ENCODE peak calls at places on chromosomes 5 and 9, in ten cellular contexts. One of them, this sample, is unnamed.

GRCh38 chr9:70060883-70061507 is 17.3 kb downstream of the MAMDC2 start:
- DNase-seq in CD4-positive, CD25-positive, alpha-beta regulatory T cell: no peak
- DNase-seq in CD8-positive, alpha-beta T cell: no peak
- DNase-seq in substantia nigra: no peak
- DNase-seq in aorta: no peak
- DNase-seq in CD8-positive, alpha-beta memory T cell: no peak
- DNase-seq in coronary artery: no peak
- DNase-seq in CD4-positive, alpha-beta T cell: no peak
- DNase-seq in mammary epithelial cell: no peak
- DNase-seq in sigmoid colon: no peak
- DNase-seq in this sample: no peak

GRCh38 chr9:127163409-127163808 is 41.0 kb upstream of the ANGPTL2 start:
- DNase-seq in CD4-positive, CD25-positive, alpha-beta regulatory T cell: no peak
- DNase-seq in CD8-positive, alpha-beta T cell: no peak
- DNase-seq in substantia nigra: no peak
- DNase-seq in aorta: no peak
- DNase-seq in CD8-positive, alpha-beta memory T cell: no peak
- DNase-seq in coronary artery: no peak
- DNase-seq in CD4-positive, alpha-beta T cell: no peak
- DNase-seq in mammary epithelial cell: peak
- DNase-seq in sigmoid colon: no peak
- DNase-seq in this sample: no peak

GRCh38 chr5:64637144-64637543 is 53.2 kb upstream of the SHISAL2B start:
- DNase-seq in CD4-positive, CD25-positive, alpha-beta regulatory T cell: no peak
- DNase-seq in CD8-positive, alpha-beta T cell: no peak
- DNase-seq in substantia nigra: no peak
- DNase-seq in aorta: no peak
- DNase-seq in CD8-positive, alpha-beta memory T cell: no peak
- DNase-seq in coronary artery: no peak
- DNase-seq in CD4-positive, alpha-beta T cell: no peak
- DNase-seq in mammary epithelial cell: peak
- DNase-seq in sigmoid colon: no peak
- DNase-seq in this sample: no peak

GRCh38 chr9:13369426-13369825 is 89.9 kb upstream of the MPDZ start:
- DNase-seq in CD4-positive, CD25-positive, alpha-beta regulatory T cell: no peak
- DNase-seq in CD8-positive, alpha-beta T cell: no peak
- DNase-seq in substantia nigra: no peak
- DNase-seq in aorta: no peak
- DNase-seq in CD8-positive, alpha-beta memory T cell: no peak
- DNase-seq in coronary artery: no peak
- DNase-seq in CD4-positive, alpha-beta T cell: no peak
- DNase-seq in mammary epithelial cell: no peak
- DNase-seq in sigmoid colon: no peak
- DNase-seq in this sample: no peak

GRCh38 chr5:143986567-143987242 is 174.7 kb downstream of the HMHB1 start:
- DNase-seq in CD4-positive, CD25-positive, alpha-beta regulatory T cell: no peak
- DNase-seq in CD8-positive, alpha-beta T cell: no peak
- DNase-seq in substantia nigra: no peak
- DNase-seq in aorta: no peak
- DNase-seq in CD8-positive, alpha-beta memory T cell: no peak
- DNase-seq in coronary artery: no peak
- DNase-seq in CD4-positive, alpha-beta T cell: no peak
- DNase-seq in mammary epithelial cell: no peak
- DNase-seq in sigmoid colon: no peak
- DNase-seq in this sample: no peak

GRCh38 chr5:134028496-134028895 is 23.7 kb upstream of the VDAC1 start:
- DNase-seq in CD4-positive, CD25-positive, alpha-beta regulatory T cell: no peak
- DNase-seq in CD8-positive, alpha-beta T cell: no peak
- DNase-seq in substantia nigra: no peak
- DNase-seq in aorta: peak
- DNase-seq in CD8-positive, alpha-beta memory T cell: no peak
- DNase-seq in coronary artery: no peak
- DNase-seq in CD4-positive, alpha-beta T cell: no peak
- DNase-seq in mammary epithelial cell: peak
- DNase-seq in sigmoid colon: no peak
- DNase-seq in this sample: no peak

GRCh38 chr9:121662896-121663580 is 11.6 kb downstream of the DAB2IP start:
- DNase-seq in CD4-positive, CD25-positive, alpha-beta regulatory T cell: no peak
- DNase-seq in CD8-positive, alpha-beta T cell: no peak
- DNase-seq in substantia nigra: no peak
- DNase-seq in aorta: no peak
- DNase-seq in CD8-positive, alpha-beta memory T cell: no peak
- DNase-seq in coronary artery: no peak
- DNase-seq in CD4-positive, alpha-beta T cell: no peak
- DNase-seq in mammary epithelial cell: no peak
- DNase-seq in sigmoid colon: no peak
- DNase-seq in this sample: no peak

GRCh38 chr9:87178353-87178752 is 231.0 kb upstream of the GAS1 start:
- DNase-seq in CD4-positive, CD25-positive, alpha-beta regulatory T cell: no peak
- DNase-seq in CD8-positive, alpha-beta T cell: no peak
- DNase-seq in substantia nigra: no peak
- DNase-seq in aorta: no peak
- DNase-seq in CD8-positive, alpha-beta memory T cell: no peak
- DNase-seq in coronary artery: no peak
- DNase-seq in CD4-positive, alpha-beta T cell: no peak
- DNase-seq in mammary epithelial cell: no peak
- DNase-seq in sigmoid colon: no peak
- DNase-seq in this sample: no peak

GRCh38 chr5:16934123-16934522 is 2.0 kb downstream of the MYO10 start:
- DNase-seq in CD4-positive, CD25-positive, alpha-beta regulatory T cell: no peak
- DNase-seq in CD8-positive, alpha-beta T cell: no peak
- DNase-seq in substantia nigra: no peak
- DNase-seq in aorta: no peak
- DNase-seq in CD8-positive, alpha-beta memory T cell: no peak
- DNase-seq in coronary artery: no peak
- DNase-seq in CD4-positive, alpha-beta T cell: no peak
- DNase-seq in mammary epithelial cell: peak
- DNase-seq in sigmoid colon: peak
- DNase-seq in this sample: no peak

GRCh38 chr5:434443-435146 is 8.4 kb upstream of the EXOC3 start:
- DNase-seq in CD4-positive, CD25-positive, alpha-beta regulatory T cell: no peak
- DNase-seq in CD8-positive, alpha-beta T cell: no peak
- DNase-seq in substantia nigra: no peak
- DNase-seq in aorta: peak
- DNase-seq in CD8-positive, alpha-beta memory T cell: no peak
- DNase-seq in coronary artery: no peak
- DNase-seq in CD4-positive, alpha-beta T cell: no peak
- DNase-seq in mammary epithelial cell: no peak
- DNase-seq in sigmoid colon: peak
- DNase-seq in this sample: no peak

GRCh38 chr9:127519301-127520166 is 68.2 kb downstream of the LRSAM1 start:
- DNase-seq in CD4-positive, CD25-positive, alpha-beta regulatory T cell: no peak
- DNase-seq in CD8-positive, alpha-beta T cell: peak
- DNase-seq in substantia nigra: no peak
- DNase-seq in aorta: peak
- DNase-seq in CD8-positive, alpha-beta memory T cell: no peak
- DNase-seq in coronary artery: peak
- DNase-seq in CD4-positive, alpha-beta T cell: no peak
- DNase-seq in mammary epithelial cell: peak
- DNase-seq in sigmoid colon: no peak
- DNase-seq in this sample: no peak

DNA sequence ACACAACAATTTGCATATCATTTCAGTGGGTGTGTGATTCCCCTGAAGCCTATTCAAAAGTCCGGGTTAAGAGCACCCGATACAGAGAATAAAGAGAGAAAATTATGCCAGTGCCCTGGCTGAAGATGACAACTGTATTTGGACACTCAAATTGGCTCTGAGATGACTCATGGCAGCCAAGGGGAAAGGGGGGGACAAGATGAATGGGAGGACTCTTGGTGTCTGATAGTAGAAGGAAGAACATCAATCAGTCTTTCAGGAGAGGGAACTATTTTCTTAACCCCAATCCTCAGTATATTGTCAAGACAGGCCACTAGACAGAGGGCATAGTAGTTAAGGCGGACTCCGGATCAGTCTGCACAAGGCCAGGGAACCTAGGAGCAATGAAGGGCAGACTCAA is 6.1 kb downstream of the TMOD1 start:
- DNase-seq in CD4-positive, CD25-positive, alpha-beta regulatory T cell: no peak
- DNase-seq in CD8-positive, alpha-beta T cell: no peak
- DNase-seq in substantia nigra: no peak
- DNase-seq in aorta: no peak
- DNase-seq in CD8-positive, alpha-beta memory T cell: no peak
- DNase-seq in coronary artery: no peak
- DNase-seq in CD4-positive, alpha-beta T cell: no peak
- DNase-seq in mammary epithelial cell: no peak
- DNase-seq in sigmoid colon: no peak
- DNase-seq in this sample: no peak
- H3K27ac ChIP-seq in CD4-positive, CD25-positive, alpha-beta regulatory T cell: no peak
- H3K27ac ChIP-seq in CD8-positive, alpha-beta T cell: no peak
- H3K27ac ChIP-seq in substantia nigra: no peak
- H3K27ac ChIP-seq in aorta: no peak
- H3K27ac ChIP-seq in CD8-positive, alpha-beta memory T cell: no peak
- H3K27ac ChIP-seq in coronary artery: no peak
- H3K27ac ChIP-seq in CD4-positive, alpha-beta T cell: no peak
- H3K27ac ChIP-seq in mammary epithelial cell: no peak
- H3K27ac ChIP-seq in sigmoid colon: no peak
- H3K27ac ChIP-seq in this sample: no peak

GRCh38 chr9:124595743-124596142 is 88.5 kb upstream of the NR5A1 start:
- DNase-seq in CD4-positive, CD25-positive, alpha-beta regulatory T cell: no peak
- DNase-seq in CD8-positive, alpha-beta T cell: no peak
- DNase-seq in substantia nigra: no peak
- DNase-seq in aorta: no peak
- DNase-seq in CD8-positive, alpha-beta memory T cell: no peak
- DNase-seq in coronary artery: no peak
- DNase-seq in CD4-positive, alpha-beta T cell: no peak
- DNase-seq in mammary epithelial cell: no peak
- DNase-seq in sigmoid colon: no peak
- DNase-seq in this sample: no peak

GRCh38 chr9:124594673-124595072 is 87.5 kb upstream of the NR5A1 start:
- DNase-seq in CD4-positive, CD25-positive, alpha-beta regulatory T cell: no peak
- DNase-seq in CD8-positive, alpha-beta T cell: no peak
- DNase-seq in substantia nigra: no peak
- DNase-seq in aorta: no peak
- DNase-seq in CD8-positive, alpha-beta memory T cell: no peak
- DNase-seq in coronary artery: no peak
- DNase-seq in CD4-positive, alpha-beta T cell: no peak
- DNase-seq in mammary epithelial cell: no peak
- DNase-seq in sigmoid colon: no peak
- DNase-seq in this sample: no peak

GRCh38 chr9:124594215-124594614 is 87.0 kb upstream of the NR5A1 start:
- DNase-seq in CD4-positive, CD25-positive, alpha-beta regulatory T cell: no peak
- DNase-seq in CD8-positive, alpha-beta T cell: no peak
- DNase-seq in substantia nigra: no peak
- DNase-seq in aorta: no peak
- DNase-seq in CD8-positive, alpha-beta memory T cell: no peak
- DNase-seq in coronary artery: no peak
- DNase-seq in CD4-positive, alpha-beta T cell: no peak
- DNase-seq in mammary epithelial cell: no peak
- DNase-seq in sigmoid colon: no peak
- DNase-seq in this sample: no peak

GRCh38 chr9:124593080-124594058 is 86.2 kb upstream of the NR5A1 start:
- DNase-seq in CD4-positive, CD25-positive, alpha-beta regulatory T cell: no peak
- DNase-seq in CD8-positive, alpha-beta T cell: no peak
- DNase-seq in substantia nigra: no peak
- DNase-seq in aorta: no peak
- DNase-seq in CD8-positive, alpha-beta memory T cell: no peak
- DNase-seq in coronary artery: no peak
- DNase-seq in CD4-positive, alpha-beta T cell: no peak
- DNase-seq in mammary epithelial cell: no peak
- DNase-seq in sigmoid colon: no peak
- DNase-seq in this sample: no peak

DNA sequence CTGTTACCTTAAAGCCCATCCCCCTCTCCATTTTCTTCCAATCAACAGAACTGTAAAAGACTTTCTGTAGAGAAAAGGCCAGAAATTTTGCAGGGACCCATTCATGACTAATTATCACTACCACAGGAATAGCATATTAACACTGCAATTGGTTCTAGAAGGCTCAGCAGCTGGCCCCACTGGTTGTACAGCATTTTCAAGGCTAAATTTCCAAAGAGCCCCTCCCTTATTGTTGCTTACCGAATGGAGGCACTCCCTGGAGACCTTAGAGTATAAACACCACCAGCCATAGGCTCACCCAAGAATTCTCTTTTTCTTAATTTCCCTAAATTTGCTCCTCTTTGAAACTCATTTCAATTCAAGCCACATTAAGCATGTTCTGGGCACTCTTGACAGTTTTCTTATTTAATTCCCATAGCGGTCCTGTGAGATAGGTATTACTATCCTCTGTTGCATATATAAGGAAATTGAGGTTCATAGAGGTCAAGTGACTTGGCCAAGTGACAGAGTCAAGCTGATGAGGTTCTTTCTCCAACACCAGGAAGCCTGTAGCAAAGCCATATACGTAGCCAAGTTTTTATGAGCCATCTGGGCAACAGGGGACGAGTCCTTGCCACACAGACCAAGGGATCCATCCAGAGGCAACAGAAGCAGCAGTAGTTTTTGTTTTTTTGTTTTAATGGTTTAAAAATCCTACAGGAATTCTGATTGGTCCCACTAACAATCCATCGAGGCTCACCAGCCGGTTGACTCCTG is 83.9 kb upstream of the NR5A1 start:
- DNase-seq in CD4-positive, CD25-positive, alpha-beta regulatory T cell: no peak
- DNase-seq in CD8-positive, alpha-beta T cell: no peak
- DNase-seq in substantia nigra: no peak
- DNase-seq in aorta: no peak
- DNase-seq in CD8-positive, alpha-beta memory T cell: no peak
- DNase-seq in coronary artery: no peak
- DNase-seq in CD4-positive, alpha-beta T cell: no peak
- DNase-seq in mammary epithelial cell: no peak
- DNase-seq in sigmoid colon: no peak
- DNase-seq in this sample: no peak
- H3K27ac ChIP-seq in CD4-positive, CD25-positive, alpha-beta regulatory T cell: no peak
- H3K27ac ChIP-seq in CD8-positive, alpha-beta T cell: no peak
- H3K27ac ChIP-seq in substantia nigra: no peak
- H3K27ac ChIP-seq in aorta: no peak
- H3K27ac ChIP-seq in CD8-positive, alpha-beta memory T cell: no peak
- H3K27ac ChIP-seq in coronary artery: no peak
- H3K27ac ChIP-seq in CD4-positive, alpha-beta T cell: no peak
- H3K27ac ChIP-seq in mammary epithelial cell: no peak
- H3K27ac ChIP-seq in sigmoid colon: no peak
- H3K27ac ChIP-seq in this sample: no peak

DNA sequence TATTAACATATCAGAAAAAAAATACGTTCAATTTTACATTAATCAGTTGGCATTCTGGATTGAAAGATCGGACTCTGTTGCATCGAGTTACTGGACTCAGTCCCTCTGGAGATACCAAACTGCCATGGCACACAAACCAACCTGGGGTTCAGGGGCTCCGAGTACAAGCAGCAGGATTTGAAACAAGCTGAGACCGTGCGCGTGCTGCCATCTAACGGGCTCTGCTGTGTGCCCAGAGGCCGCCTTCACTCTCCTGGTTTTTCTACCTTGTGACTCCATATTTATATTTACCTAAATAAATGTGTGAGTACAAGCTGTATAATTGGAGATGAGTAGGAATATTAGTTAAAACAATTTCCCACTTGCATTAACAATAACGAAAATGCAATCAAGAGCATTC is 48.2 kb downstream of the ANXA1 start:
- DNase-seq in CD4-positive, CD25-positive, alpha-beta regulatory T cell: no peak
- DNase-seq in CD8-positive, alpha-beta T cell: no peak
- DNase-seq in substantia nigra: no peak
- DNase-seq in aorta: no peak
- DNase-seq in CD8-positive, alpha-beta memory T cell: no peak
- DNase-seq in coronary artery: no peak
- DNase-seq in CD4-positive, alpha-beta T cell: no peak
- DNase-seq in mammary epithelial cell: no peak
- DNase-seq in sigmoid colon: no peak
- DNase-seq in this sample: no peak
- H3K27ac ChIP-seq in CD4-positive, CD25-positive, alpha-beta regulatory T cell: no peak
- H3K27ac ChIP-seq in CD8-positive, alpha-beta T cell: no peak
- H3K27ac ChIP-seq in substantia nigra: no peak
- H3K27ac ChIP-seq in aorta: no peak
- H3K27ac ChIP-seq in CD8-positive, alpha-beta memory T cell: no peak
- H3K27ac ChIP-seq in coronary artery: no peak
- H3K27ac ChIP-seq in CD4-positive, alpha-beta T cell: no peak
- H3K27ac ChIP-seq in mammary epithelial cell: no peak
- H3K27ac ChIP-seq in sigmoid colon: no peak
- H3K27ac ChIP-seq in this sample: no peak

GRCh38 chr5:72281764-72282499 is 38.1 kb downstream of the MRPS27 start:
- DNase-seq in CD4-positive, CD25-positive, alpha-beta regulatory T cell: no peak
- DNase-seq in CD8-positive, alpha-beta T cell: no peak
- DNase-seq in substantia nigra: no peak
- DNase-seq in aorta: no peak
- DNase-seq in CD8-positive, alpha-beta memory T cell: no peak
- DNase-seq in coronary artery: no peak
- DNase-seq in CD4-positive, alpha-beta T cell: no peak
- DNase-seq in mammary epithelial cell: no peak
- DNase-seq in sigmoid colon: no peak
- DNase-seq in this sample: no peak
- H3K27ac ChIP-seq in CD4-positive, CD25-positive, alpha-beta regulatory T cell: no peak
- H3K27ac ChIP-seq in CD8-positive, alpha-beta T cell: no peak
- H3K27ac ChIP-seq in substantia nigra: no peak
- H3K27ac ChIP-seq in aorta: no peak
- H3K27ac ChIP-seq in CD8-positive, alpha-beta memory T cell: peak
- H3K27ac ChIP-seq in coronary artery: peak
- H3K27ac ChIP-seq in CD4-positive, alpha-beta T cell: no peak
- H3K27ac ChIP-seq in mammary epithelial cell: no peak
- H3K27ac ChIP-seq in sigmoid colon: peak
- H3K27ac ChIP-seq in this sample: no peak